ENCODE peak calls at places on chromosome 21, in eight cellular contexts. T is thyroid gland, Z is astrocyte, I is fibroblast of lung, A is B cell, G is uterus, H is colonic mucosa, K is GM20000. M is an unnamed sample.

GRCh38 chr21:34544032-34544496 is 32.1 kb upstream of the KCNE1 start:
- DNase-seq in T (peak; percentile 85), Z (peak; percentile 61), I (peak; percentile 69), A (peak; percentile 42), G (peak; percentile 60), H (peak; percentile 88), K (peak; percentile 22), M (peak; percentile 75)

GRCh38 chr21:35484856-35485255 is 435.8 kb upstream of the RUNX1 start:
- DNase-seq in T (no peak), Z (no peak), I (no peak), A (no peak), G (no peak), H (no peak), K (no peak), M (no peak)

GRCh38 chr21:43703068-43703880 is 15.7 kb upstream of the PDXK start:
- DNase-seq in T (peak; percentile 76), Z (peak; percentile 72), I (peak; percentile 74), A (peak; percentile 46), G (no peak), H (peak; percentile 68), K (no peak), M (peak; percentile 68)

GRCh38 chr21:15224346-15225086 is 159.7 kb upstream of the NRIP1 start:
- DNase-seq in T (no peak), Z (peak; percentile 93), I (peak; percentile 95), A (no peak), G (no peak), H (no peak), K (no peak), M (peak; percentile 86)

GRCh38 chr21:38598413-38598812 is 100.1 kb upstream of the ERG start:
- DNase-seq in T (no peak), Z (no peak), I (no peak), A (no peak), G (no peak), H (no peak), K (no peak), M (no peak)

GRCh38 chr21:34952701-34953100 is 96.4 kb downstream of the RUNX1 start:
- DNase-seq in T (no peak), Z (peak; percentile 39), I (no peak), A (no peak), G (no peak), H (no peak), K (no peak), M (no peak)

GRCh38 chr21:46515109-46515508 is 56.4 kb downstream of the DIP2A start:
- DNase-seq in T (peak; percentile 77), Z (peak; percentile 16), I (peak; percentile 57), A (peak; percentile 30), G (no peak), H (no peak), K (no peak), M (peak; percentile 13)

GRCh38 chr21:42219606-42220137 is 732 bp downstream of the ABCG1 start:
- DNase-seq in T (peak; percentile 23), Z (no peak), I (no peak), A (peak; percentile 61), G (no peak), H (no peak), K (peak; percentile 69), M (peak; percentile 5)

GRCh38 chr21:27206368-27206982 is 239.6 kb upstream of the ADAMTS5 start:
- DNase-seq in T (no peak), Z (peak; percentile 22), I (no peak), A (no peak), G (no peak), H (no peak), K (no peak), M (peak; percentile 18)

GRCh38 chr21:15498455-15498854 is 231.3 kb upstream of the USP25 start:
- DNase-seq in T (no peak), Z (no peak), I (no peak), A (no peak), G (no peak), H (no peak), K (no peak), M (no peak)

GRCh38 chr21:10521091-10521598 is at the start of gene TPTE:
- DNase-seq in T (no peak), Z (no peak), I (no peak), A (peak; percentile 13), G (no peak), H (no peak), K (no peak), M (no peak)

GRCh38 chr21:27408826-27409225 is 441.9 kb upstream of the ADAMTS5 start:
- DNase-seq in T (no peak), Z (peak; percentile 14), I (no peak), A (no peak), G (no peak), H (no peak), K (no peak), M (no peak)

GRCh38 chr21:42091899-42092508 is 20.9 kb downstream of the UMODL1 start:
- DNase-seq in T (peak; percentile 75), Z (no peak), I (no peak), A (no peak), G (no peak), H (no peak), K (no peak), M (no peak)

GRCh38 chr21:34630536-34631143 is 15.7 kb upstream of the RCAN1 start:
- DNase-seq in T (peak; percentile 12), Z (peak; percentile 13), I (peak; percentile 69), A (peak; percentile 69), G (no peak), H (peak; percentile 36), K (peak; percentile 69), M (peak; percentile 60)

GRCh38 chr21:43211085-43212071 is 42.6 kb downstream of the CRYAA start:
- DNase-seq in T (peak; percentile 76), Z (no peak), I (no peak), A (no peak), G (no peak), H (peak; percentile 80), K (no peak), M (no peak)

GRCh38 chr21:15121655-15122120 is 56.9 kb upstream of the NRIP1 start:
- DNase-seq in T (peak; percentile 2), Z (peak; percentile 51), I (peak; percentile 72), A (no peak), G (no peak), H (no peak), K (no peak), M (peak; percentile 47)

GRCh38 chr21:39265603-39266002 is 47.8 kb downstream of the BRWD1 start:
- DNase-seq in T (no peak), Z (no peak), I (no peak), A (no peak), G (no peak), H (no peak), K (no peak), M (no peak)

GRCh38 chr21:38913120-38913975 is 107.6 kb downstream of the ETS2 start:
- DNase-seq in T (peak; percentile 96), Z (peak; percentile 67), I (peak; percentile 59), A (no peak), G (peak; percentile 82), H (peak; percentile 92), K (no peak), M (peak; percentile 69)

GRCh38 chr21:31873275-31873695 is 465 bp downstream of the HUNK start:
- DNase-seq in T (peak; percentile 9), Z (no peak), I (no peak), A (no peak), G (no peak), H (peak; percentile 45), K (peak; percentile 49), M (no peak)

DNA sequence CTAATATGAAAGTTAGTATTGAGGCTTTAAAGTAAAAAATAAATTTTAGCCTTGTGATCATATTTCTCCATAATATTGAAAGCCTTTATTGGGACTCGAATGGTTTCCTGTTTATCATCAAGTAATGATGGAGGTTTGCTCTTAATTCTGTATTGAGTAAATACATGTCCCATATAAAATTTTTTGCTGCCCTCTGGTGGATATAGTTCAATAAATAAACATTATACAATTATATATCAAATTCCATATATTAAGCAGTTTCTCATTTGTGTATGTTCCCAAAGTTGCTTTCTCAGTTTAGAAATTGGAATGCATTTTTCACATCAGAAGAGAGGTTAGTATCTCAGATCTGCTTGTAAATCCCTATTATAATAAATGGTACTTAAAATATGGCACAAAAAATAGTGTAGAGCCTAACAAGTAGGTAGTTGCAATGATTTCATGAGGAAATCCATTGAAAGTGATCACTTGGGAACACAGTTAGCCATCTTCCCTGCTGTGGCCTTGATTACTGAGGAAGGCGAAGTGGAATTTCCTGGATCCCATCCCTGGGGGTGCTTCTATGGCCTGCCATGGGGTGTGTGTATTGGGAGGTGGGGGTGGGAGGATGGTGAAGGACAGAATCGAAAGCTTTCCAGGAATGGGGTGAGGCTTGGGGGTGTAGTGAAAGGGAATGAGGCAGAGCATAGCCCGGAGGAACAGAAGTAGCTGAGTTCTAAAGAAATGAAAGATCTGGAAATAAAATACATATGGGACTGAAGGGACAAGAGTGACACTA is 84.1 kb upstream of the C21orf91 start:
- DNase-seq in T (no peak), Z (peak; percentile 12), I (peak; percentile 73), A (peak; percentile 47), G (no peak), H (no peak), K (peak; percentile 44), M (peak; percentile 49)
- TF ChIP-seq CTCF in T (peak; percentile 14), Z (peak; percentile 15), I (no peak), A (peak; percentile 72), G (peak; percentile 33), H (no peak), K (no peak), M (peak; percentile 46)

GRCh38 chr21:33214056-33214455 is 15.7 kb upstream of the IFNAR2 start:
- DNase-seq in T (no peak), Z (no peak), I (no peak), A (no peak), G (no peak), H (no peak), K (no peak), M (no peak)
- TF ChIP-seq CTCF in T (no peak), Z (no peak), I (no peak), A (no peak), G (no peak), H (no peak), K (no peak), M (no peak)

GRCh38 chr21:16945580-16945979 is 567.3 kb upstream of the CXADR start:
- DNase-seq in T (peak; percentile 6), Z (peak; percentile 3), I (no peak), A (no peak), G (no peak), H (no peak), K (no peak), M (no peak)

DNA sequence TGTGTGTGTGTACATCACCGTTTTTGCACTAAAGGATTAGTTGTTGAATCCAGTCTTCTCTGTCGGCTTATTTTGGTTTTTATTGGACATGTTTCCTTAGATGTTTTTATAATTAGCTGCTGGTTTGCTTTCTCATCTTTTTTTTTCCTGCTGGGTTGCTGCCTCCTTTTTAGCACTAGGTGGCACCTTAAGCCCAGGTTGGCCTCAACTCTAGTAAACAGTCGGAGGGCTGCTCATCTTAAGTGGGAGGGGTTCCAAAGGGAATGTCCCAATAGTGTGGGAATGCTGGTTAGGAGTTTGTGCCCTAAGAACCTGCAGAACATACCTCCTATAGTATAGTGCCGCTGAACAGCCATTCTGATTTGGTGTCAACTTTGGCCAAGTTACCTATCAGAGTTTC is 570.1 kb upstream of the CXADR start:
- DNase-seq in T (no peak), Z (peak; percentile 8), I (peak; percentile 37), A (no peak), G (no peak), H (no peak), K (no peak), M (peak; percentile 17)
- TF ChIP-seq CTCF in T (peak; percentile 17), Z (peak; percentile 57), I (peak; percentile 30), A (no peak), G (no peak), H (no peak), K (no peak), M (peak; percentile 35)

DNA sequence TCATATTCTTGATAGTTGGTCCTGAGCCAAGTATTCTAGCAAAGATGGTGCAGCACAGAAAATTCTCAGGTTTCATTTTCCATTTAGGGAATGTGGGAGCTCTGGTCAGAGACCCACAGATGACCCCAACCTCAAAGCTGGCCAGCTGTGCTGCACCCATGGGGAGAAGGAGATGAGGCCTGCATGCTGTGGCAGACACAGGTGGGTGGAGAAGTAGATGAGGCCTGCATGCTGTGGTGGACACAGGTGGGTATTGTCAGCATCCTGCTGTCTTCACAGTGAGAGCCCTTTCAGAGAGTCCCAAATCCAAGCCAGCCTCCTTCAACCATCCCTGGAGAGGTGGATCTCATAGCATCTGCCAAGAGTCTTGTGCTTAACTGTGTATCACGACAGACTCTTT is 77.7 kb downstream of the DSCAM start:
- DNase-seq in T (no peak), Z (no peak), I (no peak), A (no peak), G (no peak), H (no peak), K (no peak), M (no peak)
- TF ChIP-seq CTCF in T (no peak), Z (no peak), I (no peak), A (no peak), G (no peak), H (no peak), K (no peak), M (no peak)